ENCODE peak calls at places on chromosomes 1 and 21, in ten cellular contexts. R, Z, X, S, T, A, W, B, G and F are unnamed samples.

GRCh38 chr1:205344010-205344808 is 12.5 kb downstream of the KLHDC8A start:
- DNase-seq in R (peak), Z (no peak), X (peak), S (peak), T (peak), A (no peak), W (peak), B (peak), G (no peak), F (no peak)

GRCh38 chr1:212488436-212489283 is 55.9 kb downstream of the NENF start:
- DNase-seq in R (peak), Z (no peak), X (peak), S (peak), T (no peak), A (no peak), W (no peak), B (no peak), G (peak), F (no peak)

GRCh38 chr1:13930151-13930550 is 230.2 kb downstream of the PRDM2 start:
- DNase-seq in R (no peak), Z (peak), X (peak), S (no peak), T (no peak), A (peak), W (no peak), B (no peak), G (no peak), F (no peak)

GRCh38 chr21:31622397-31622796 is 37.1 kb upstream of the SOD1 start:
- DNase-seq in R (no peak), Z (no peak), X (no peak), S (no peak), T (no peak), A (no peak), W (no peak), B (no peak), G (no peak), F (no peak)

GRCh38 chr21:45246535-45247320 is 41.0 kb downstream of the POFUT2 start:
- DNase-seq in R (no peak), Z (no peak), X (no peak), S (no peak), T (no peak), A (no peak), W (no peak), B (no peak), G (no peak), F (peak)

GRCh38 chr1:153945795-153946621 is 510 bp downstream of the DENND4B start:
- DNase-seq in R (peak), Z (no peak), X (peak), S (peak), T (peak), A (peak), W (peak), B (peak), G (peak), F (peak)

GRCh38 chr1:11845641-11846335 is 1.8 kb downstream of the NPPA start:
- DNase-seq in R (no peak), Z (no peak), X (no peak), S (no peak), T (peak), A (peak), W (no peak), B (no peak), G (no peak), F (no peak)

GRCh38 chr21:33231526-33231925 is 1.8 kb downstream of the IFNAR2 start:
- DNase-seq in R (no peak), Z (no peak), X (no peak), S (no peak), T (no peak), A (no peak), W (no peak), B (no peak), G (no peak), F (no peak)

GRCh38 chr1:57966751-57967406 is 543.0 kb upstream of the DAB1 start:
- DNase-seq in R (no peak), Z (no peak), X (no peak), S (no peak), T (no peak), A (peak), W (no peak), B (no peak), G (no peak), F (no peak)

GRCh38 chr1:210248341-210248740 is 15.7 kb downstream of the SERTAD4 start:
- DNase-seq in R (no peak), Z (no peak), X (no peak), S (no peak), T (no peak), A (no peak), W (no peak), B (no peak), G (no peak), F (no peak)

GRCh38 chr1:47351305-47351704 is 17.7 kb downstream of the CMPK1 start:
- DNase-seq in R (no peak), Z (no peak), X (no peak), S (peak), T (no peak), A (no peak), W (no peak), B (no peak), G (no peak), F (no peak)

GRCh38 chr1:50564417-50564816 is 141.2 kb upstream of the DMRTA2 start:
- DNase-seq in R (no peak), Z (no peak), X (no peak), S (no peak), T (no peak), A (no peak), W (no peak), B (no peak), G (no peak), F (no peak)

GRCh38 chr1:98704474-98704873 is 43.0 kb downstream of the SNX7 start:
- DNase-seq in R (no peak), Z (no peak), X (no peak), S (peak), T (no peak), A (no peak), W (no peak), B (no peak), G (no peak), F (no peak)

GRCh38 chr1:222370911-222371717 is 176.8 kb downstream of the HHIPL2 start:
- DNase-seq in R (no peak), Z (no peak), X (no peak), S (peak), T (no peak), A (no peak), W (no peak), B (no peak), G (peak), F (no peak)

GRCh38 chr1:45545019-45545493 is 5.6 kb upstream of the AKR1A1 start:
- DNase-seq in R (no peak), Z (no peak), X (peak), S (no peak), T (no peak), A (no peak), W (no peak), B (no peak), G (no peak), F (no peak)

GRCh38 chr21:42433946-42434551 is 30.3 kb downstream of the UBASH3A start:
- DNase-seq in R (peak), Z (no peak), X (no peak), S (no peak), T (no peak), A (no peak), W (no peak), B (no peak), G (peak), F (no peak)

GRCh38 chr1:203210350-203210749 is 19.1 kb downstream of the CHIT1 start:
- DNase-seq in R (no peak), Z (no peak), X (no peak), S (no peak), T (no peak), A (no peak), W (no peak), B (no peak), G (no peak), F (no peak)

GRCh38 chr1:208534604-208534907 is 290.4 kb upstream of the PLXNA2 start:
- DNase-seq in R (no peak), Z (no peak), X (no peak), S (no peak), T (no peak), A (no peak), W (no peak), B (no peak), G (no peak), F (no peak)

GRCh38 chr21:45831991-45832740 is 149.4 kb upstream of the COL6A1 start:
- DNase-seq in R (no peak), Z (no peak), X (no peak), S (peak), T (no peak), A (no peak), W (no peak), B (no peak), G (no peak), F (no peak)

GRCh38 chr1:100034465-100034864 is 64.7 kb downstream of the SLC35A3 start:
- DNase-seq in R (no peak), Z (no peak), X (no peak), S (peak), T (no peak), A (peak), W (no peak), B (no peak), G (no peak), F (no peak)

GRCh38 chr1:87329051-87329755 is 523 bp downstream of the LMO4 start:
- DNase-seq in R (peak), Z (no peak), X (peak), S (peak), T (peak), A (peak), W (peak), B (peak), G (no peak), F (peak)

GRCh38 chr1:18452550-18452949 is 28.2 kb upstream of the KLHDC7A start:
- DNase-seq in R (no peak), Z (no peak), X (no peak), S (no peak), T (no peak), A (peak), W (no peak), B (no peak), G (no peak), F (no peak)

GRCh38 chr21:34734696-34735095 is 65.9 kb downstream of the CLIC6 start:
- DNase-seq in R (no peak), Z (no peak), X (no peak), S (no peak), T (no peak), A (no peak), W (no peak), B (no peak), G (no peak), F (no peak)

GRCh38 chr1:208238710-208239517 is 5.3 kb downstream of the PLXNA2 start:
- DNase-seq in R (no peak), Z (no peak), X (no peak), S (peak), T (no peak), A (peak), W (no peak), B (no peak), G (no peak), F (peak)

GRCh38 chr1:178693368-178693767 is 31.7 kb upstream of the RALGPS2 start:
- DNase-seq in R (no peak), Z (peak), X (peak), S (peak), T (no peak), A (no peak), W (no peak), B (no peak), G (no peak), F (no peak)

GRCh38 chr1:220431840-220432239 is 96.1 kb upstream of the MARK1 start:
- DNase-seq in R (peak), Z (no peak), X (peak), S (no peak), T (no peak), A (no peak), W (no peak), B (peak), G (no peak), F (no peak)

GRCh38 chr1:216119600-216119999 is 303.6 kb downstream of the USH2A start:
- DNase-seq in R (no peak), Z (no peak), X (no peak), S (peak), T (no peak), A (peak), W (no peak), B (no peak), G (no peak), F (no peak)

GRCh38 chr1:10703702-10704101 is 92.7 kb downstream of the CASZ1 start:
- DNase-seq in R (no peak), Z (no peak), X (no peak), S (no peak), T (no peak), A (no peak), W (no peak), B (no peak), G (no peak), F (no peak)

GRCh38 chr1:244603498-244603897 is 49.4 kb upstream of the DESI2 start:
- DNase-seq in R (no peak), Z (no peak), X (no peak), S (peak), T (peak), A (peak), W (no peak), B (no peak), G (no peak), F (no peak)

GRCh38 chr1:172121071-172121717 is 279.9 kb downstream of the DNM3 start:
- DNase-seq in R (no peak), Z (no peak), X (no peak), S (no peak), T (no peak), A (no peak), W (no peak), B (no peak), G (no peak), F (no peak)

GRCh38 chr1:94951056-94951455 is 24.1 kb upstream of the CNN3 start:
- DNase-seq in R (no peak), Z (no peak), X (no peak), S (no peak), T (no peak), A (no peak), W (no peak), B (no peak), G (no peak), F (no peak)

GRCh38 chr21:45982256-45982757 is 737 bp downstream of the COL6A1 start:
- DNase-seq in R (no peak), Z (no peak), X (peak), S (no peak), T (no peak), A (no peak), W (peak), B (peak), G (peak), F (no peak)

GRCh38 chr1:31368611-31369107 is 4.2 kb downstream of the FABP3 start:
- DNase-seq in R (peak), Z (no peak), X (peak), S (no peak), T (no peak), A (no peak), W (peak), B (no peak), G (no peak), F (no peak)
- H3K27ac ChIP-seq in R (peak), Z (no peak), X (peak), S (no peak), T (no peak), A (no peak), W (peak), B (peak), G (no peak), F (peak)

GRCh38 chr21:38322551-38322950 is 65.8 kb downstream of the KCNJ15 start:
- DNase-seq in R (no peak), Z (no peak), X (no peak), S (peak), T (no peak), A (no peak), W (no peak), B (no peak), G (no peak), F (peak)
- H3K27ac ChIP-seq in R (no peak), Z (no peak), X (no peak), S (peak), T (no peak), A (no peak), W (no peak), B (no peak), G (no peak), F (no peak)

GRCh38 chr1:9101510-9102146 is 27.3 kb downstream of the GPR157 start:
- DNase-seq in R (no peak), Z (peak), X (no peak), S (peak), T (no peak), A (peak), W (no peak), B (no peak), G (peak), F (no peak)
- H3K27ac ChIP-seq in R (no peak), Z (no peak), X (no peak), S (no peak), T (no peak), A (no peak), W (no peak), B (no peak), G (no peak), F (no peak)

DNA sequence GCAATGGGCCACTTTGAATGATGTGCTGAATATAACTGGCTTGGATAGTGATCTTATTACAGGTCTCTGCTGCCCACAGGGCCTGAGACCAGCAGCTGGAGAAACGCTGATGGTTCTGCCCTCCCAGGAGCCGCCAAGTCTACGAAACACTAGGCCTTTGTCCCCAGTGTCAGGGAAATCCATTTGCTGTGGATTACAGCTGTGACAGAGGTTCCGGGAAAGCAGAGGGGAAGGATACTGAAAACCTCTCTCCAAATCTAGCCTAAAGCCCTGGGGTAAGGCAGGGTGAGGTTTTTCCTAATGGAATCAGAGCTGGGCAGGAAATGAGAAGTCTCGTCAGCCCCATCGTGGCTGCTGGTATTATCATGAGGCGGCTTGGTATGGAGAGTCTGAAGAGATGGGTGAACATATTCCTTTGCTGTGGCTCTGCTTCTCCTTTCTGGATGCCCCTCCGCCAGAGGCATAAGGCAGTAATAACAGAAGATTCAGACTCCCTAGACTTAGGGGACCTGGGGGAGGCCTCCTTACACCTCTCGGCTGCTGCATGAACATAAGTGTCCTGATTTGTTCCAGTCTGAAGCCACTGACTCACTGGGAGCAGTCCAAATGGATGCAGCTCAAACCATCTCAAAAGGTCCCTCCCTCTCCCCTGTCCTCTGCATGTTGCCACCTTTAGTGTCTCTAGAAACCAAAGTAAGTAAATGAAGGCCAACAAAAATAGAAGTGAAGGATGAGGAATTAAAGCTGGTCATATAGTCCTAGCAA is 48.1 kb downstream of the PHC2 start:
- DNase-seq in R (no peak), Z (no peak), X (no peak), S (peak), T (no peak), A (no peak), W (no peak), B (no peak), G (no peak), F (no peak)
- H3K27ac ChIP-seq in R (no peak), Z (no peak), X (no peak), S (no peak), T (no peak), A (no peak), W (peak), B (no peak), G (no peak), F (peak)